ENCODE peak calls at places on chromosomes 3 and 15, in six cellular contexts. H is psoas muscle; B is BJ; K is activated T-helper 9 cell treated with anti-CD3 and anti-CD28 coated beads, Interleukin-2, amount 50 U/mL, for 16 hours; Q is activated CD8-positive, alpha-beta memory T cell treated with anti-CD3 and anti-CD28 coated beads for 48 hours; U is sciatic nerve. J is an unnamed sample.

GRCh38 chr15:48086582-48086981 is 34.2 kb upstream of the SLC24A5 start:
- DNase-seq in H (no peak), B (no peak), K (no peak), Q (no peak), U (no peak), J (no peak)

GRCh38 chr3:161793194-161793825 is 296.7 kb downstream of the OTOL1 start:
- DNase-seq in H (no peak), B (no peak), K (no peak), Q (no peak), U (no peak), J (no peak)

GRCh38 chr3:67290424-67290823 is 292.3 kb downstream of the KBTBD8 start:
- DNase-seq in H (no peak), B (no peak), K (no peak), Q (no peak), U (no peak), J (no peak)

GRCh38 chr15:68303560-68304436 is 26.3 kb downstream of the FEM1B start:
- DNase-seq in H (no peak), B (no peak), K (no peak), Q (no peak), U (no peak), J (no peak)

GRCh38 chr15:72994778-72995177 is 57.5 kb upstream of the NEO1 start:
- DNase-seq in H (peak), B (no peak), K (no peak), Q (no peak), U (no peak), J (no peak)

GRCh38 chr3:58824285-58824684 is 157.7 kb upstream of the FAM3D start:
- DNase-seq in H (no peak), B (no peak), K (no peak), Q (peak), U (no peak), J (no peak)

GRCh38 chr15:68798695-68799094 is 22.0 kb downstream of the ANP32A start:
- DNase-seq in H (no peak), B (no peak), K (no peak), Q (no peak), U (no peak), J (peak)

GRCh38 chr3:36919439-36920160 is 25.3 kb downstream of the TRANK1 start:
- DNase-seq in H (no peak), B (no peak), K (no peak), Q (no peak), U (no peak), J (no peak)

GRCh38 chr3:60010778-60011177 is 961.0 kb upstream of the CFAP20DC start:
- DNase-seq in H (no peak), B (no peak), K (no peak), Q (no peak), U (no peak), J (no peak)

J was measured in sigmoid colon.